ENCODE peak calls at places on chromosomes 11 and 22, in six cellular contexts. One of them, this sample, is unnamed.

GRCh38 chr11:45234306-45235006 is 51.7 kb downstream of the SYT13 start:
- DNase-seq in GM23338: no peak
- DNase-seq in A549: no peak
- DNase-seq in HCT116: no peak
- DNase-seq in GM12878: no peak
- DNase-seq in K562: no peak
- DNase-seq in this sample: no peak

GRCh38 chr22:44168206-44168605 is 12.5 kb upstream of the PARVG start:
- DNase-seq in HCT116: no peak
- DNase-seq in GM23338: no peak
- DNase-seq in A549: no peak
- DNase-seq in K562: no peak
- DNase-seq in GM12878: no peak
- DNase-seq in this sample: no peak

GRCh38 chr11:44946268-44946667 is 4.4 kb downstream of the TP53I11 start:
- DNase-seq in HCT116: no peak
- DNase-seq in A549: no peak
- DNase-seq in K562: no peak
- DNase-seq in GM23338: no peak
- DNase-seq in GM12878: no peak
- DNase-seq in this sample: no peak

GRCh38 chr22:20180245-20180630 is 29.4 kb upstream of the CCDC188 start:
- DNase-seq in GM12878: no peak
- DNase-seq in A549: no peak
- DNase-seq in GM23338: peak
- DNase-seq in K562: peak
- DNase-seq in HCT116: no peak
- DNase-seq in this sample: no peak

GRCh38 chr11:128894296-128894681 is 3.1 kb downstream of the KCNJ5 start:
- DNase-seq in GM12878: no peak
- DNase-seq in A549: no peak
- DNase-seq in GM23338: no peak
- DNase-seq in K562: no peak
- DNase-seq in HCT116: no peak
- DNase-seq in this sample: no peak

GRCh38 chr22:21827628-21828267 is 39.7 kb downstream of the MAPK1 start:
- DNase-seq in HCT116: no peak
- DNase-seq in GM23338: no peak
- DNase-seq in GM12878: no peak
- DNase-seq in A549: no peak
- DNase-seq in K562: no peak
- DNase-seq in this sample: no peak

GRCh38 chr11:27291302-27291889 is 71.6 kb downstream of the CCDC34 start:
- DNase-seq in GM23338: peak
- DNase-seq in K562: no peak
- DNase-seq in A549: peak
- DNase-seq in HCT116: peak
- DNase-seq in GM12878: no peak
- DNase-seq in this sample: no peak

GRCh38 chr11:110098645-110099044 is 5.5 kb downstream of the ZC3H12C start:
- DNase-seq in K562: no peak
- DNase-seq in HCT116: no peak
- DNase-seq in GM12878: no peak
- DNase-seq in GM23338: no peak
- DNase-seq in A549: no peak
- DNase-seq in this sample: no peak

GRCh38 chr11:67160872-67161783 is 42.1 kb downstream of the KDM2A start:
- DNase-seq in GM12878: no peak
- DNase-seq in GM23338: peak
- DNase-seq in A549: no peak
- DNase-seq in HCT116: no peak
- DNase-seq in K562: no peak
- DNase-seq in this sample: no peak

GRCh38 chr11:68364581-68364980 is 52.2 kb downstream of the LRP5 start:
- DNase-seq in HCT116: no peak
- DNase-seq in GM12878: no peak
- DNase-seq in K562: no peak
- DNase-seq in GM23338: no peak
- DNase-seq in A549: no peak
- DNase-seq in this sample: no peak

GRCh38 chr22:23818541-23818940 is 20.3 kb downstream of the DERL3 start:
- DNase-seq in GM23338: no peak
- DNase-seq in A549: no peak
- DNase-seq in HCT116: no peak
- DNase-seq in GM12878: no peak
- DNase-seq in K562: no peak
- DNase-seq in this sample: no peak

GRCh38 chr22:46053563-46054090 is 76.7 kb upstream of the WNT7B start:
- DNase-seq in A549: no peak
- DNase-seq in K562: peak
- DNase-seq in GM23338: no peak
- DNase-seq in HCT116: no peak
- DNase-seq in GM12878: no peak
- DNase-seq in this sample: peak

GRCh38 chr11:29676993-29677392 is 339.8 kb downstream of the KCNA4 start:
- DNase-seq in HCT116: no peak
- DNase-seq in K562: no peak
- DNase-seq in GM23338: no peak
- DNase-seq in GM12878: no peak
- DNase-seq in A549: no peak
- DNase-seq in this sample: no peak

GRCh38 chr11:88544656-88545280 is 207.2 kb upstream of the CTSC start:
- DNase-seq in A549: no peak
- DNase-seq in HCT116: no peak
- DNase-seq in K562: no peak
- DNase-seq in GM23338: no peak
- DNase-seq in GM12878: no peak
- DNase-seq in this sample: no peak

GRCh38 chr11:110903378-110903777 is 191.1 kb upstream of the ARHGAP20 start:
- DNase-seq in A549: no peak
- DNase-seq in HCT116: no peak
- DNase-seq in GM23338: no peak
- DNase-seq in K562: no peak
- DNase-seq in GM12878: no peak
- DNase-seq in this sample: no peak

GRCh38 chr11:67316882-67317364 is 13.6 kb downstream of the SSH3 start:
- DNase-seq in HCT116: peak
- DNase-seq in A549: no peak
- DNase-seq in GM12878: no peak
- DNase-seq in K562: no peak
- DNase-seq in GM23338: no peak
- DNase-seq in this sample: no peak

GRCh38 chr22:49322861-49323622 is 504.6 kb downstream of the BRD1 start:
- DNase-seq in K562: no peak
- DNase-seq in GM12878: no peak
- DNase-seq in HCT116: no peak
- DNase-seq in GM23338: no peak
- DNase-seq in A549: no peak
- DNase-seq in this sample: no peak

GRCh38 chr22:49320714-49321476 is 506.8 kb downstream of the BRD1 start:
- DNase-seq in A549: no peak
- DNase-seq in K562: no peak
- DNase-seq in GM12878: no peak
- DNase-seq in GM23338: no peak
- DNase-seq in HCT116: no peak
- DNase-seq in this sample: no peak

GRCh38 chr22:49323751-49324415 is 503.8 kb downstream of the BRD1 start:
- DNase-seq in HCT116: no peak
- DNase-seq in A549: no peak
- DNase-seq in GM23338: no peak
- DNase-seq in K562: no peak
- DNase-seq in GM12878: no peak
- DNase-seq in this sample: no peak

GRCh38 chr22:49321477-49322055 is 506.1 kb downstream of the BRD1 start:
- DNase-seq in K562: no peak
- DNase-seq in GM12878: no peak
- DNase-seq in GM23338: no peak
- DNase-seq in A549: no peak
- DNase-seq in HCT116: no peak
- DNase-seq in this sample: no peak

GRCh38 chr22:49322231-49322630 is 505.4 kb downstream of the BRD1 start:
- DNase-seq in A549: no peak
- DNase-seq in HCT116: no peak
- DNase-seq in K562: no peak
- DNase-seq in GM12878: no peak
- DNase-seq in GM23338: no peak
- DNase-seq in this sample: no peak
- TF ChIP-seq REST in A549: no peak
- TF ChIP-seq REST in HCT116: no peak
- TF ChIP-seq REST in K562: no peak
- TF ChIP-seq REST in GM12878: no peak
- TF ChIP-seq REST in GM23338: no peak
- TF ChIP-seq REST in this sample: no peak

GRCh38 chr11:14908214-14908880 is 16.3 kb upstream of the CYP2R1 start:
- DNase-seq in GM12878: no peak
- DNase-seq in HCT116: peak
- DNase-seq in GM23338: peak
- DNase-seq in K562: peak
- DNase-seq in A549: peak
- DNase-seq in this sample: no peak
- TF ChIP-seq REST in GM12878: no peak
- TF ChIP-seq REST in HCT116: no peak
- TF ChIP-seq REST in GM23338: no peak
- TF ChIP-seq REST in K562: no peak
- TF ChIP-seq REST in A549: no peak
- TF ChIP-seq REST in this sample: no peak

DNA sequence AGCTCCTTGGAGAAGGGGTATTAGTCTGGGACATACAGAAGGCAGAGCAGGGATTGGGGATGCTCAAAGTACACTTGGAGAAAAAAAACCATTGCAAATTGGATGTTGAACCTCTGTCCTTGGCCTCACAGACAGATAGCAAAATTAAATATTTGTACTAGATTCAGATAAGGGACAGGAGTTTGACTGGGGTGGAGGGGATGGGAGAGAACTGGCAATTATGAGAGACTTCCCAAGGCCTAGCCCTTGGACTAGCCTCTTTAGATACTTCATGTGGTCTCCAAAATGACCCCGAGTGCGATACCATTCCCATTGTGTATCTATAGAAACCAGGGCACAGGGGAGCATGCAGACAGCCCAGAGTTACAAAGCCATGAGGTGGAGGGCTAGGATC is 15.5 kb downstream of the DGAT2 start:
- DNase-seq in A549: no peak
- DNase-seq in GM23338: no peak
- DNase-seq in K562: no peak
- DNase-seq in HCT116: no peak
- DNase-seq in GM12878: no peak
- DNase-seq in this sample: no peak
- TF ChIP-seq REST in A549: no peak
- TF ChIP-seq REST in GM23338: no peak
- TF ChIP-seq REST in K562: no peak
- TF ChIP-seq REST in HCT116: no peak
- TF ChIP-seq REST in GM12878: no peak
- TF ChIP-seq REST in this sample: no peak

GRCh38 chr11:99979052-99979451 is 708.0 kb upstream of the ARHGAP42 start:
- DNase-seq in A549: no peak
- DNase-seq in HCT116: no peak
- DNase-seq in K562: no peak
- DNase-seq in GM23338: no peak
- DNase-seq in GM12878: no peak
- DNase-seq in this sample: no peak
- TF ChIP-seq REST in A549: no peak
- TF ChIP-seq REST in HCT116: no peak
- TF ChIP-seq REST in K562: no peak
- TF ChIP-seq REST in GM23338: no peak
- TF ChIP-seq REST in GM12878: no peak
- TF ChIP-seq REST in this sample: no peak

DNA sequence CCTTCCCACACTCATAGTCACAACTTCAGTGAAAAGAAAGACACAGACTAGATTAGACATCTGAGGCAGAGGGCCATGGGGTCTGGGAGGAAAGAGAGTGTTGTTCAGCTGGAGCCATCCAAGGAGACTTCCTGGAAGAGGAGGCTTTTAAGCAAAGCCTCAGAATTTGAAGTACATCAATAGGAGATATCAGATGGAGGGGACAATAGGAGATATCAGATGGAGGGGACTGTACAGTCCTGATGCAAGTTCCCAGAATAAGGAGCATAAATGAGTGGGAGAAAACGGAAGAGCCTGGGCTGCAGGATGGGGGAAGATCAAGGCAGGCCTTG is 15.6 kb upstream of the DGKZ start:
- DNase-seq in GM12878: no peak
- DNase-seq in GM23338: no peak
- DNase-seq in A549: no peak
- DNase-seq in HCT116: no peak
- DNase-seq in K562: no peak
- DNase-seq in this sample: no peak
- TF ChIP-seq REST in GM12878: no peak
- TF ChIP-seq REST in GM23338: no peak
- TF ChIP-seq REST in A549: no peak
- TF ChIP-seq REST in HCT116: no peak
- TF ChIP-seq REST in K562: no peak
- TF ChIP-seq REST in this sample: no peak

DNA sequence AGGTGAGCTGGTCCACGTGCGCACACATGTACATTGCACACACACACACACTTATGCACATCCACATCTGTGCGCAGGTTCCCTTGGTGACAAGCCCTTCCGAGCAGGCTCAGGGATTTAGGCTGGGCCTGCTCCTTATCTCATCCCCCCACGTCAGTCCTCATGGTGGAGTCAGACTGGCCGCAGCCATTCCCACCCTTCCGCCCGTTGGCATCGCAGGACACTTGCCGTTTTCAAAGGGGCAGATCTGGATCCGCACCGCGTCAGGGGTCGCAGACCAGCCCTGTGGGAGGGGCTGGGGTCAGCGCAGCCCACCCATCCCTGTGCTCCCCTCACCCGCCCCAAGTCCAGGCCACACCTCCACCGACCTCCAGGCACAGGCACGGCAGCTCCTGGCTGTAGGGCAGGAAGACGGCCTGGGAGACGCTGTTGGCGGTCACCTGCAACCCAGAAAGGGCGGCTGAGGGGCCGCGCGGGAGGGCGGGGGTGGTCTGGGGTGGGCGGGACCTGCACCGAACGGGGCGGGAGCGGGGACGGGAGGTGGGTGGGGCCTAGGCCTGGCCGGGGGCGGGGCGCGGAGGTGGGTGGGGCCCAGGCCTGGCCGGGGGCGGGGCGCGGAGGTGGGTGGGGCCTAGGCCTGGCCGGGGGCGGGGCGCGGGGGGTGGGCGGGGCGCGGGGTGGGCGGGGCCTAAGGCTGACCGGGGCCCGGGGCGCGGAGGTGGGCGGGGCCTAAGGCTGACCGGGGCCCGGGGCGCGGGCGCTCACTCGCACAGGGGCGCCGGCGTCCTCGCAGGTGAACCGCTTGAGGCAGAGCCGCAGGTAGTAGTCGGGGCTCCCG is 13.3 kb downstream of the IL17REL start:
- DNase-seq in GM12878: no peak
- DNase-seq in GM23338: peak
- DNase-seq in HCT116: no peak
- DNase-seq in K562: peak
- DNase-seq in A549: no peak
- DNase-seq in this sample: no peak
- TF ChIP-seq REST in GM12878: no peak
- TF ChIP-seq REST in GM23338: no peak
- TF ChIP-seq REST in HCT116: no peak
- TF ChIP-seq REST in K562: no peak
- TF ChIP-seq REST in A549: no peak
- TF ChIP-seq REST in this sample: no peak

GRCh38 chr11:34182425-34182824 is 77.0 kb downstream of the NAT10 start:
- DNase-seq in K562: no peak
- DNase-seq in GM12878: no peak
- DNase-seq in GM23338: no peak
- DNase-seq in HCT116: no peak
- DNase-seq in A549: no peak
- DNase-seq in this sample: no peak
- TF ChIP-seq REST in K562: no peak
- TF ChIP-seq REST in GM12878: no peak
- TF ChIP-seq REST in GM23338: no peak
- TF ChIP-seq REST in HCT116: no peak
- TF ChIP-seq REST in A549: no peak
- TF ChIP-seq REST in this sample: no peak

This sample was measured in HL-60.